ENCODE peak calls at places on chromosomes 16 and 17, in seven cellular contexts. S is neural progenitor cell, I is prostate gland, T is upper lobe of right lung, R is ovary, C is DND-41, Z is breast epithelium. P is an unnamed sample.

GRCh38 chr16:68227850-68228553 is 7.9 kb downstream of the ESRP2 start:
- DNase-seq in T (no peak), S (no peak), R (no peak), I (no peak), C (no peak), Z (no peak), P (no peak)

GRCh38 chr16:79618712-79619050 is 18.1 kb upstream of the MAF start:
- DNase-seq in T (no peak), Z (no peak), S (no peak), C (peak), I (no peak), R (no peak), P (no peak)

GRCh38 chr17:48030531-48030930 is 7.1 kb downstream of the COPZ2 start:
- DNase-seq in C (no peak), Z (no peak), I (no peak), T (no peak), S (no peak), R (no peak), P (no peak)

GRCh38 chr17:2137342-2138098 is 82.6 kb downstream of the HIC1 start:
- DNase-seq in S (peak), Z (no peak), T (no peak), R (no peak), C (no peak), I (peak), P (peak)

GRCh38 chr16:57826706-57827625 is 24.7 kb upstream of the KIFC3 start:
- DNase-seq in S (no peak), R (no peak), Z (no peak), T (no peak), C (no peak), I (no peak), P (no peak)

GRCh38 chr17:21676281-21677111 is 15.8 kb upstream of the KCNJ18 start:
- DNase-seq in I (peak), T (no peak), S (no peak), C (no peak), Z (no peak), R (no peak), P (no peak)

GRCh38 chr17:42403150-42403549 is 14.9 kb upstream of the STAT3 start:
- DNase-seq in I (no peak), C (peak), Z (no peak), S (peak), R (no peak), T (no peak), P (no peak)

GRCh38 chr17:16989230-16989952 is 17.5 kb upstream of the TNFRSF13B start:
- DNase-seq in C (peak), R (no peak), T (no peak), I (no peak), Z (no peak), S (no peak), P (no peak)

GRCh38 chr17:79711715-79712305 is 18.9 kb upstream of the ENPP7 start:
- DNase-seq in T (no peak), S (no peak), R (no peak), I (peak), Z (peak), C (no peak), P (no peak)

GRCh38 chr17:49850772-49851386 is 3.0 kb upstream of the TAC4 start:
- DNase-seq in Z (no peak), S (peak), T (no peak), I (no peak), R (no peak), C (peak), P (no peak)

GRCh38 chr17:77227461-77228223 is 86.9 kb downstream of the SEC14L1 start:
- DNase-seq in C (no peak), I (no peak), T (no peak), R (no peak), Z (no peak), S (no peak), P (no peak)

GRCh38 chr16:28834349-28834748 is 11.6 kb downstream of the ATXN2L start:
- DNase-seq in S (no peak), C (no peak), I (no peak), R (no peak), Z (no peak), T (no peak), P (no peak)

GRCh38 chr16:27644165-27644564 is 94.2 kb downstream of the KATNIP start:
- DNase-seq in C (no peak), I (no peak), Z (no peak), S (no peak), R (no peak), T (no peak), P (no peak)

GRCh38 chr17:9199474-9200196 is 178.3 kb downstream of the NTN1 start:
- DNase-seq in S (peak), C (peak), T (no peak), I (no peak), R (no peak), Z (no peak), P (no peak)

GRCh38 chr17:5786510-5786875 is 202.2 kb upstream of the NLRP1 start:
- DNase-seq in Z (no peak), C (no peak), S (no peak), T (no peak), I (no peak), R (no peak), P (no peak)

GRCh38 chr16:30561212-30561816 is 3.1 kb upstream of the ZNF764 start:
- DNase-seq in S (peak), Z (no peak), T (peak), R (peak), I (no peak), C (no peak), P (no peak)

GRCh38 chr17:40067710-40068109 is 4.9 kb downstream of the THRA start:
- DNase-seq in I (no peak), T (no peak), R (no peak), Z (no peak), S (no peak), C (no peak), P (no peak)

GRCh38 chr17:40063034-40063765 is 435 bp downstream of the THRA start:
- DNase-seq in S (peak), I (no peak), T (peak), R (peak), C (peak), Z (no peak), P (no peak)

GRCh38 chr17:40063915-40064531 is 1.3 kb downstream of the THRA start:
- DNase-seq in S (no peak), R (no peak), C (no peak), T (peak), I (no peak), Z (no peak), P (no peak)

GRCh38 chr17:40065771-40066510 is 3.2 kb downstream of the THRA start:
- DNase-seq in C (no peak), I (no peak), T (no peak), R (peak), Z (no peak), S (no peak), P (no peak)

GRCh38 chr17:40065041-40065770 is 2.4 kb downstream of the THRA start:
- DNase-seq in T (no peak), R (peak), Z (no peak), C (no peak), S (peak), I (no peak), P (no peak)
- H3K27ac ChIP-seq in T (peak), R (peak), Z (peak), C (peak), S (no peak), I (peak), P (no peak)

GRCh38 chr16:1121009-1121408 is 25.0 kb upstream of the C1QTNF8 start:
- DNase-seq in C (no peak), R (no peak), T (no peak), I (no peak), S (no peak), Z (no peak), P (no peak)
- H3K27ac ChIP-seq in C (no peak), R (no peak), T (no peak), I (no peak), S (no peak), Z (no peak), P (no peak)

GRCh38 chr17:69961488-69962145 is 113.4 kb upstream of the KCNJ16 start:
- DNase-seq in S (peak), T (no peak), R (peak), Z (no peak), I (peak), C (no peak), P (no peak)
- H3K27ac ChIP-seq in S (no peak), T (no peak), R (peak), Z (no peak), I (no peak), C (no peak), P (no peak)

GRCh38 chr17:348692-349425 is 3.7 kb downstream of the RPH3AL start:
- DNase-seq in R (no peak), T (peak), Z (no peak), S (peak), C (no peak), I (peak), P (no peak)

GRCh38 chr17:349666-350065 is 2.9 kb downstream of the RPH3AL start:
- DNase-seq in C (no peak), I (no peak), T (peak), R (no peak), Z (no peak), S (no peak), P (no peak)

GRCh38 chr17:347309-347708 is 5.3 kb downstream of the RPH3AL start:
- DNase-seq in Z (no peak), T (peak), S (no peak), C (no peak), R (no peak), I (no peak), P (no peak)

GRCh38 chr17:345992-346785 is 6.4 kb downstream of the RPH3AL start:
- DNase-seq in R (no peak), I (no peak), T (no peak), S (no peak), C (no peak), Z (no peak), P (no peak)

GRCh38 chr17:348012-348411 is 4.6 kb downstream of the RPH3AL start:
- DNase-seq in I (no peak), Z (no peak), C (no peak), T (no peak), S (no peak), R (no peak), P (no peak)
- H3K27ac ChIP-seq in I (peak), Z (no peak), C (no peak), T (peak), S (no peak), R (no peak), P (no peak)

DNA sequence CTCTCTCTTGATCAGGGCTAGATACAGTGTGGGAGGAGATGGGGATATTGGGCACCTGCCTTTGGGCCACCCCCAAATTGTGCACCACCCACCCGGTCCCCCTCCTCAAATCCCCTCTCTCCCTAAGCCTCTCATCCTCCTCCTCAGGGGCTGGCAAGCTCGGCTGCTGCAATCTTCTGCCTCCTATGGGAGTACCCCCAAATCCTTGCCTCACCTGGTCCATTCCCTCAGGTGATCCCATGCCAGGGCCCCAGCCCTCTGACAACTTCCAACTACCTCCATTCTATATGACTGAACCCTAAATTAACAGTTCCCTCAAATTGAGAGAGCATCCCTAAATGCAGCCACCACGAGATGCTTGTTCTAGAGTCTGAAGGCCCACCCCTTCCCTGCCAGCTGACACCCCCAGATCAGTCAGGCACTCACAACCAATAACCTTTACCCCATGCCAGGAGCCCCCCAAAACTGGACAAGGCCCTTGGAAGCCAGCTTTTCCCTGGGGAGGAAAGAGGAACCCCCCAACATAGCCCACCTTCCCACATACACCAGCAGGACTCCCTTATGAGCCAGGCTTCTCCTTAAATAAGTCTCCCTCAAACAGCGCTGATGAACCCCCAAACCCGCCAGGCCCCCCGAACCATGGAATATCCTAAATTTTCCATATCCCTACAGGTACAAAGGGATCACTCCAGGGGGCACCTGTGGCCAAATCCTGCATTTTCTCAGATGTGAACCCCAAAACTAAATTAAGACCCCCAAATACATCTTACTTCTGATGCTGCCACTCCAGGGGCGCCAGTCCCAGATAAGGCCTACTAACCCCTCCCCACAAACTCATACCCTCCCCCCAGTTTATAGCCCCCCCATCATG is 3.2 kb downstream of the DLG4 start:
- DNase-seq in C (no peak), R (no peak), T (no peak), S (no peak), I (no peak), Z (no peak), P (no peak)
- H3K27ac ChIP-seq in C (peak), R (peak), T (peak), S (no peak), I (peak), Z (peak), P (no peak)